ENCODE peak calls at places on chromosomes 16 and 17, in four cellular contexts. Q is IMR-90, K is mesendoderm, L is H9. C is an unnamed sample.

GRCh38 chr16:68236804-68237242 is 896 bp upstream of the ESRP2 start:
- DNase-seq in L (no peak), Q (no peak), K (no peak), C (no peak)

GRCh38 chr16:49282690-49283375 is 1.2 kb upstream of the CBLN1 start:
- DNase-seq in K (peak; percentile 79), Q (no peak), L (peak; percentile 80), C (peak; percentile 66)

GRCh38 chr17:46772879-46773620 is 45.4 kb downstream of the WNT3 start:
- DNase-seq in L (peak; percentile 67), K (peak; percentile 80), Q (no peak), C (no peak)

GRCh38 chr17:2170023-2170422 is 115.1 kb downstream of the HIC1 start:
- DNase-seq in L (peak; percentile 67), K (peak; percentile 69), Q (no peak), C (no peak)

GRCh38 chr16:84848991-84849634 is 29.3 kb downstream of the CRISPLD2 start:
- DNase-seq in Q (no peak), L (no peak), K (no peak), C (no peak)

GRCh38 chr17:10745231-10745630 is 15.4 kb upstream of the TMEM220 start:
- DNase-seq in L (no peak), Q (no peak), K (no peak), C (no peak)

GRCh38 chr16:89253548-89254287 is 36.2 kb downstream of the ZNF778 start:
- DNase-seq in Q (no peak), K (no peak), L (no peak), C (no peak)

GRCh38 chr17:55547027-55547670 is 35.9 kb upstream of the SMIM36 start:
- DNase-seq in L (no peak), K (no peak), Q (peak; percentile 10), C (no peak)

GRCh38 chr17:12953126-12953525 is 64.7 kb downstream of the ELAC2 start:
- DNase-seq in Q (no peak), K (no peak), L (no peak), C (no peak)

GRCh38 chr16:19963306-19963705 is 78.7 kb upstream of the GPRC5B start:
- DNase-seq in K (no peak), Q (no peak), L (peak; percentile 17), C (no peak)

GRCh38 chr16:88763502-88764053 is 21.4 kb downstream of the PIEZO1 start:
- DNase-seq in K (peak; percentile 96), Q (no peak), L (peak; percentile 89), C (peak; percentile 85)

GRCh38 chr16:30602595-30603277 is 7.5 kb downstream of the ZNF689 start:
- DNase-seq in Q (peak; percentile 37), K (no peak), L (no peak), C (no peak)

GRCh38 chr16:47045459-47045858 is 72.0 kb upstream of the DNAJA2 start:
- DNase-seq in K (no peak), Q (no peak), L (no peak), C (no peak)

GRCh38 chr17:55037828-55038227 is 69.3 kb downstream of the STXBP4 start:
- DNase-seq in L (no peak), Q (no peak), K (peak; percentile 26), C (no peak)

GRCh38 chr16:2284001-2284770 is 16.3 kb upstream of the RNPS1 start:
- DNase-seq in Q (no peak), L (no peak), K (no peak), C (no peak)

GRCh38 chr16:29170393-29171239 is 185.8 kb downstream of the LAT start:
- DNase-seq in Q (no peak), K (no peak), L (no peak), C (no peak)

GRCh38 chr16:74991593-74992403 is 6.9 kb upstream of the WDR59 start:
- DNase-seq in K (no peak), L (no peak), Q (no peak), C (no peak)

GRCh38 chr17:21194210-21194609 is 19.8 kb downstream of the TMEM11 start:
- DNase-seq in K (no peak), L (no peak), Q (no peak), C (no peak)

GRCh38 chr17:11086623-11087022 is 154.4 kb upstream of the SHISA6 start:
- DNase-seq in Q (no peak), L (no peak), K (no peak), C (no peak)

GRCh38 chr16:83903739-83904138 is 4.8 kb downstream of the MLYCD start:
- DNase-seq in K (no peak), L (no peak), Q (peak; percentile 60), C (no peak)

GRCh38 chr17:66791337-66791736 is 43.6 kb upstream of the CACNG5 start:
- DNase-seq in K (no peak), L (no peak), Q (no peak), C (no peak)

GRCh38 chr17:71208111-71208704 is 912.6 kb upstream of the SOX9 start:
- DNase-seq in Q (peak; percentile 92), L (no peak), K (no peak), C (no peak)

GRCh38 chr17:83190601-83191387 is 111.4 kb downstream of the METRNL start:
- DNase-seq in Q (no peak), L (no peak), K (no peak), C (no peak)

GRCh38 chr16:82732461-82732860 is 105.7 kb downstream of the CDH13 start:
- DNase-seq in L (no peak), K (no peak), Q (no peak), C (no peak)

GRCh38 chr16:73299349-73299748 is 251.4 kb upstream of the ZFHX3 start:
- DNase-seq in K (peak; percentile 44), L (no peak), Q (no peak), C (no peak)

GRCh38 chr16:81451753-81452680 is 7.4 kb downstream of the CMIP start:
- DNase-seq in Q (peak; percentile 11), L (no peak), K (peak; percentile 65), C (no peak)

GRCh38 chr16:72721981-72722380 is 325.9 kb downstream of the ZFHX3 start:
- DNase-seq in L (no peak), K (peak; percentile 8), Q (no peak), C (no peak)

GRCh38 chr16:67942200-67942509 is 1.8 kb downstream of the LCAT start:
- DNase-seq in Q (peak; percentile 20), L (peak; percentile 81), K (peak; percentile 75), C (peak; percentile 77)

DNA sequence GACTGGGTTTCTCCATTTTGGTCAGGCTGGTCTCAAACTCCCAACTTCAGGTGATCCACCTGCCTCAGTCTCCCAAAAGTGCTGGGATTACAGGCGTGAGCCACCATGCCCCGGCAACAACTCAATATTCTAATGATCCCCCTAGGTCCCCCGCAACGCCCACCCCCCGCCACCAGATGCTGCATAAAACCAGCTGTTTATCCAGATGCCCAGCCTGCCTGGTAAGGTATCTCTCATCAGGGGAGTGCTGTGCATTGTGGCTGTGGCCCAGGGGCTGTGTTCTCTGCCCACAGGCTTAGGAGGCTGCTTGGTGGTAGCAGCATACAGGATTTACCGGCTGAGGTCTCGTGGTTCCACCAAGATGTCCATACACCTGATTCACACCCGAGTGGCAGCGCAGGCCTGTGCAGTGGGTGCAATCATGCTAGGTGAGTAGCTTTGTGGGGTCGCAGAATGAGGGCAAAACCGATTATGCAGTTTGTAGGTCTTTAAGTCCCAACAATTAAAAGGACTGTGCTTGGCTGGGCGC is 1.3 kb downstream of the HIGD1B start:
- DNase-seq in Q (no peak), K (no peak), L (no peak), C (no peak)
- H3K56ac ChIP-seq in Q (no peak overlapping the region), K (no peak overlapping the region), L (no peak overlapping the region), C (no peak overlapping the region)

GRCh38 chr17:74892974-74893911 is at the start of gene FADS6:
- DNase-seq in Q (no peak), K (no peak), L (no peak), C (no peak)

GRCh38 chr17:74892013-74892841 is 1.2 kb downstream of the FADS6 start:
- DNase-seq in K (no peak), Q (no peak), L (no peak), C (no peak)

GRCh38 chr17:74898376-74898946 is 5.0 kb upstream of the FADS6 start:
- DNase-seq in K (no peak), L (no peak), Q (no peak), C (no peak)

GRCh38 chr17:74890554-74890953 is 2.9 kb downstream of the FADS6 start:
- DNase-seq in K (no peak), Q (no peak), L (no peak), C (no peak)

DNA sequence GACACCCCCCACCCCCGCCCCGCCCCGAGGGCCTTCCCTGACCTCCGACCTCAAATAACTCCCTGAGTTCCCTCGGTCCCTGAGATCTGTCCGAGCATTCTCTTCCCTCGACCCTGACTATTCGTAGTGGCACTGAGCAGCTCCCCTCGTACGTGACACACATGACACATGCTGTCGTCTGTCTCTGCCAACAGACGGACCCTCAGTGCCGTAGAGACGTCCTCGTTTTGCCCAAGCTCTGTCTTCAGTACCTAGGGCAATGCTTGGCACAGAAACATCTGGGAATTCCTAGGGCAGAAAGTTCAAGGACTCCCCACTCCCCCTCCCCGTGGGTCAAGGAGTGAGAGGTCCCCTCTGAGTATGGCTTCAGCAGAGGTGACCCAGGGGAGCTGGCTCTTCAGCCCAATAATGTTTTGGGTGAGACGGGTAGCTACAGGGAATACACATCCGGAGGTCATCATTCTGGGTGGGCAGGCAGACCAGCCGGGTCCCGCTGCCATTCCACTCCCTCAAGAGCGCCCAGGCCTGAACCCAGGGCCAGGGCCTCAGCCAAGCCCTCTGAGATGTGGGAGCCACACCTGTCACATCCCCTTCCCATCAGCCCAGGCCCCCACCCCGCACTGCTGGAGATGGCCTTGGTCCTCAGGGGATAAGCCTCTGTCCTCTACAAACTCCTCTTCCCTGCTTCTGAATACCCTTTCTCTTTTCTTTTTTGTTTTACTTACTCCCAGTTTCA is 671 bp upstream of the FADS6 start:
- DNase-seq in L (no peak), K (no peak), Q (no peak), C (no peak)
- H3K56ac ChIP-seq in L (no peak overlapping the region), K (peak overlapping the region; percentile 82), Q (no peak overlapping the region), C (no peak overlapping the region)

DNA sequence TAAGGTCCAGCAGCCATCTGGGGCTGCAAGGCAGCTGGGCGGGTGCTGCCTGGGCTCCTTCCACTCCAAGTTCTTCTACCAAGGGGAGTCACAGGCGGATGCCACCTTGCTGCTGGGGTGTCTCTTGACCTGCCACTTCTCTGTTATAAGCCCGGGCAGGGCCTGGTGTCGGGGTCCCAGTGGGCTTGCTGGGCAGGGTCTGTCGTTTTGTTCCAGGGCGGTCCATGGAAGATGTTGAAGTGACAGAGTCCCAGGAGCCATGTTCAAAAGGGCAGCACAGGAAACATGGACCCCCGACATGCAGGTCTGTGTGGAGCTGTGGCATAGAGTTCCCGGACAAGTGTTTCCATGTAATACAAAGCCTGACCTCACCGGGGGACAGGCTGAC is 91.1 kb downstream of the TNFRSF13B start:
- DNase-seq in L (peak; percentile 22), K (no peak), Q (no peak), C (no peak)
- H3K56ac ChIP-seq in L (no peak overlapping the region), K (no peak overlapping the region), Q (no peak overlapping the region), C (no peak overlapping the region)

GRCh38 chr16:79188115-79188779 is 412.3 kb downstream of the MAF start:
- DNase-seq in L (no peak), Q (no peak), K (peak; percentile 53), C (no peak)

GRCh38 chr16:79185681-79186080 is 414.9 kb downstream of the MAF start:
- DNase-seq in Q (no peak), K (no peak), L (no peak), C (no peak)

GRCh38 chr16:79183571-79183970 is 417.0 kb downstream of the MAF start:
- DNase-seq in K (no peak), Q (no peak), L (no peak), C (no peak)

GRCh38 chr16:79184464-79184863 is 416.1 kb downstream of the MAF start:
- DNase-seq in L (no peak), Q (no peak), K (peak; percentile 30), C (no peak)

DNA sequence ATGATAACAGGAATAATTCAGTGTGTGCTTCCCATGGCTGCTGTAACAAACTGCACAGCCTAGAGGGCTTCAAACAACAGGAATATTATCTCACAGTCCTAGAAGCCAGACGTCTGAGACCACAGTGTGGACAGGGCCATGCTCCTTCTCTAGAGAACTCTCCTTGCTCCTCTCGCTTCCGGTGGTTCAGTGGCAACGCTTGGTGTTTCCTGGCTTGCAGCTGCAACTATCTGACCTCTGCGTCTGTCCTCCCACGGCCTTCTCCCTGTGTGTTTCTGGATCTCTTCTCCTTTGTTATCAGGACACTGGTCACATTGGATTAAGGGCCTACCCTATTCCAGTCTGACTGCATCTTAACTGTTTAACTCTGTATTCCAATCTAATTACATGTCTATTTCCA is 414.3 kb downstream of the MAF start:
- DNase-seq in K (no peak), Q (no peak), L (no peak), C (no peak)
- H3K56ac ChIP-seq in K (no peak overlapping the region), Q (no peak overlapping the region), L (no peak overlapping the region), C (no peak overlapping the region)